ENCODE peak calls at places on chromosome 19, in five cellular contexts. E, K, U, P and F are unnamed samples.

GRCh38 chr19:2615782-2616181 is 86.7 kb downstream of the GNG7 start:
- DNase-seq in E (no peak), K (no peak), U (no peak), P (no peak), F (no peak)

GRCh38 chr19:18871543-18871942 is 24.4 kb downstream of the CERS1 start:
- DNase-seq in E (no peak), K (no peak), U (no peak), P (no peak), F (no peak)

GRCh38 chr19:5782322-5782721 is 2.2 kb downstream of the PRR22 start:
- DNase-seq in E (no peak), K (no peak), U (no peak), P (no peak), F (no peak)

GRCh38 chr19:8503506-8503905 is 1.1 kb upstream of the PRAM1 start:
- DNase-seq in E (no peak), K (no peak), U (no peak), P (no peak), F (no peak)

GRCh38 chr19:33486407-33486806 is 35.2 kb downstream of the PEPD start:
- DNase-seq in E (no peak), K (peak; percentile 21), U (no peak), P (no peak), F (no peak)

GRCh38 chr19:41403181-41403970 is 5.8 kb downstream of the BCKDHA start:
- DNase-seq in E (no peak), K (no peak), U (no peak), P (no peak), F (no peak)

GRCh38 chr19:31348416-31349159 is 648 bp downstream of the TSHZ3 start:
- DNase-seq in E (no peak), K (no peak), U (peak; percentile 34), P (no peak), F (no peak)

GRCh38 chr19:47427241-47428176 is 8.2 kb upstream of the MEIS3 start:
- DNase-seq in E (peak; percentile 72), K (peak; percentile 76), U (peak; percentile 85), P (peak; percentile 86), F (peak; percentile 38)

GRCh38 chr19:5913739-5914357 is at the start of gene CAPS:
- DNase-seq in E (no peak), K (no peak), U (no peak), P (no peak), F (no peak)

GRCh38 chr19:2634228-2634951 is 68.1 kb downstream of the GNG7 start:
- DNase-seq in E (no peak), K (no peak), U (peak; percentile 52), P (no peak), F (no peak)

GRCh38 chr19:7216373-7216902 is 77.8 kb downstream of the INSR start:
- DNase-seq in E (no peak), K (no peak), U (no peak), P (no peak), F (no peak)